ENCODE peak calls at places on chromosomes 2 and 18, in five cellular contexts. T is H9, Y is H1, M is neuronal stem cell, S is mesenchymal stem cell. I is an unnamed sample. For H3K9me3, the result is how much of the 10 kb centered on the place peaks cover.

GRCh38 chr18:10851824-10852225 is 297.5 kb downstream of the PIEZO2 start:
- DNase-seq in T (no peak), Y (no peak), M (peak), S (peak), I (no peak)

GRCh38 chr2:150610670-150611279 is 123.3 kb upstream of the RND3 start:
- DNase-seq in T (peak), Y (no peak), M (peak), S (peak), I (peak)

GRCh38 chr2:27185331-27186026 is 26.4 kb upstream of the ATRAID start:
- DNase-seq in T (no peak), Y (no peak), M (no peak), S (peak), I (peak)

GRCh38 chr2:6968319-6969100 is 51.3 kb downstream of the RNF144A start:
- DNase-seq in T (no peak), Y (no peak), M (no peak), S (peak), I (no peak)

GRCh38 chr18:79275992-79276391 is 119.7 kb upstream of the NFATC1 start:
- DNase-seq in T (no peak), Y (no peak), M (no peak), S (peak), I (no peak)

GRCh38 chr2:86490245-86490644 is 49.1 kb downstream of the KDM3A start:
- DNase-seq in T (no peak), Y (no peak), M (no peak), S (no peak), I (no peak)

GRCh38 chr18:72360628-72361027 is 183.5 kb downstream of the CBLN2 start:
- DNase-seq in T (no peak), Y (no peak), M (no peak), S (no peak), I (peak)

GRCh38 chr18:72375628-72376027 is 168.5 kb downstream of the CBLN2 start:
- DNase-seq in T (no peak), Y (no peak), M (no peak), S (no peak), I (no peak)

GRCh38 chr2:228180126-228181097 is 1.1 kb downstream of the SPHKAP start:
- DNase-seq in T (peak), Y (no peak), M (peak), S (no peak), I (no peak)

GRCh38 chr18:23972416-23972815 is 42.1 kb upstream of the TTC39C start:
- DNase-seq in T (no peak), Y (no peak), M (no peak), S (no peak), I (peak)

GRCh38 chr2:31270136-31270535 is 36.2 kb downstream of the EHD3 start:
- DNase-seq in T (no peak), Y (no peak), M (no peak), S (peak), I (peak)

GRCh38 chr2:21276163-21276562 is 152.4 kb downstream of the TDRD15 start:
- DNase-seq in T (no peak), Y (no peak), M (no peak), S (no peak), I (no peak)

GRCh38 chr2:149743842-149744468 is 156.4 kb upstream of the MMADHC start:
- DNase-seq in T (no peak), Y (no peak), M (no peak), S (peak), I (peak)

GRCh38 chr18:51009071-51009470 is 20.9 kb upstream of the SMAD4 start:
- DNase-seq in T (no peak), Y (no peak), M (no peak), S (peak), I (no peak)

GRCh38 chr2:149339324-149339723 is 8.9 kb downstream of the LYPD6 start:
- DNase-seq in T (no peak), Y (no peak), M (no peak), S (no peak), I (no peak)

GRCh38 chr2:120709608-120710041 is 26.0 kb upstream of the GLI2 start:
- DNase-seq in T (peak), Y (peak), M (no peak), S (no peak), I (no peak)

GRCh38 chr2:9318461-9319337 is 104.6 kb downstream of the ITGB1BP1 start:
- DNase-seq in T (no peak), Y (no peak), M (no peak), S (no peak), I (no peak)

GRCh38 chr18:24402209-24402785 is 4.7 kb upstream of the OSBPL1A start:
- DNase-seq in T (peak), Y (no peak), M (no peak), S (no peak), I (no peak)

GRCh38 chr2:127106457-127106997 is 427 bp downstream of the BIN1 start:
- DNase-seq in T (no peak), Y (no peak), M (no peak), S (peak), I (no peak)

GRCh38 chr18:76422121-76422520 is 72.9 kb downstream of the ZNF516 start:
- DNase-seq in T (no peak), Y (no peak), M (no peak), S (no peak), I (no peak)

GRCh38 chr2:68828887-68829708 is 42.1 kb downstream of the BMP10 start:
- DNase-seq in T (peak), Y (no peak), M (no peak), S (peak), I (peak)

GRCh38 chr2:99404800-99405669 is 67.8 kb downstream of the EIF5B start:
- DNase-seq in T (no peak), Y (no peak), M (no peak), S (no peak), I (no peak)

GRCh38 chr2:41782306-41783158 is 265.3 kb upstream of the PKDCC start:
- DNase-seq in T (no peak), Y (no peak), M (peak), S (peak), I (peak)

GRCh38 chr2:216951166-216951565 is 91.3 kb upstream of the TNP1 start:
- DNase-seq in T (no peak), Y (no peak), M (no peak), S (no peak), I (no peak)

GRCh38 chr2:138324068-138324771 is 177.3 kb upstream of the SPOPL start:
- DNase-seq in T (peak), Y (no peak), M (no peak), S (no peak), I (no peak)

GRCh38 chr2:32863803-32864202 is 83.0 kb upstream of the LTBP1 start:
- DNase-seq in T (no peak), Y (no peak), M (no peak), S (peak), I (peak)

GRCh38 chr2:74441111-74441689 is 537 bp downstream of the RTKN start:
- DNase-seq in T (no peak), Y (no peak), M (peak), S (no peak), I (no peak)

GRCh38 chr2:6526093-6526824 is 339.4 kb downstream of the CMPK2 start:
- DNase-seq in T (peak), Y (no peak), M (peak), S (no peak), I (no peak)

GRCh38 chr2:172232638-172233253 is 130.0 kb upstream of the DLX2 start:
- DNase-seq in T (peak), Y (no peak), M (no peak), S (peak), I (no peak)
- H2BK120ac ChIP-seq in T (no peak), Y (peak), M (no peak), S (no peak), I (no peak)

DNA sequence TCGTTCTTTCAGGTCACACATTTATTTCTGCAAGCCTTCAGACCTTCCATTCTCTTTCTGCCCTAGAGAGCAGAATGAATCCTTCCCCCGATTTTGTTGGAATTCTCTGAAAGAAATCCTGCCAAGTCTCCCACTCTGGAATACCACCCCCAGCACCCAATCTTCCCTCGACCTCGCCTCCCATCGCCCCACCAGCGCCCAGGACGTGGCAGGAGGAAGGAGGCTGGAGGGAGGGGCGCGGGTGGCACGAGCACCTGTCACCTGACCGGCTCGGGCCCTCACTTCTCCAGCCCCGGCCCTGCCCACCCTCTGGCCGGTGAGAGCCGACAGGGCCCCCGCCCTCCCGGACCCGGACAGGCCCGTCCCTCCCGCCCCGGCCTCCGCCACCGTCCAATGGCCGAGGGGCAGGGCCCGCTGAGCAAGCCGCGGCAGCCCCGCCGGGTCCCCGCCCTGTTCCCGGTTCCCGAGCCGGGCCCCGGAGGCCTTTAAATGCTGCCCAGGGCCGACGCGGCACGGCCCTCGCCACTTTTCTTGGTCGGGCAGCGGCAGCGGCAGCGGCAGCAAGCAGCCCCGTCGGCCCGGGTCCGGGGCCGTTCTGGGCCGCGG is at the start of gene LGALSL:
- DNase-seq in T (peak), Y (no peak), M (peak), S (peak), I (peak)
- H2BK12ac ChIP-seq in T (no peak), Y (no peak), M (peak), S (peak), I (peak)

DNA sequence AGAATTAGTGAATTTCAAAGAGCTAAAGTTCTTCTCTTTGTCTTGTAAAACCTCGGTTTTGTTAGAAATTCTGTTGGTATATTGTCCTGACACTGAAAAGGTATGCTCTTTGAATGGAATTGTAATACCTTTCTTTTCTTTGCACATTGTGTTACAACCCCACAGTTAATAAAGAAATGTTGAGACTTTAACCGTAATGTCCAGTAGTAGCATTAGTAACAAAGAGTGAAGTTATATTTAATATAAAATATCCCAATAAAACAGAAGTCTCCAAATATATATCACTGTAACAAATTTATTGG is 69.8 kb downstream of the EHBP1 start:
- DNase-seq in T (no peak), Y (no peak), M (no peak), S (no peak), I (no peak)
- H3K9me3 ChIP-seq in T (under half), Y (under half), M (under half), S (under half), I (under half)

GRCh38 chr2:183059561-183059960 is 19.0 kb upstream of the DUSP19 start:
- DNase-seq in T (no peak), Y (no peak), M (no peak), S (peak), I (no peak)

GRCh38 chr2:183057333-183057985 is 19.2 kb upstream of the NCKAP1 start:
- DNase-seq in T (no peak), Y (no peak), M (no peak), S (no peak), I (no peak)

GRCh38 chr2:183063083-183063482 is 15.5 kb upstream of the DUSP19 start:
- DNase-seq in T (no peak), Y (no peak), M (no peak), S (peak), I (no peak)

DNA sequence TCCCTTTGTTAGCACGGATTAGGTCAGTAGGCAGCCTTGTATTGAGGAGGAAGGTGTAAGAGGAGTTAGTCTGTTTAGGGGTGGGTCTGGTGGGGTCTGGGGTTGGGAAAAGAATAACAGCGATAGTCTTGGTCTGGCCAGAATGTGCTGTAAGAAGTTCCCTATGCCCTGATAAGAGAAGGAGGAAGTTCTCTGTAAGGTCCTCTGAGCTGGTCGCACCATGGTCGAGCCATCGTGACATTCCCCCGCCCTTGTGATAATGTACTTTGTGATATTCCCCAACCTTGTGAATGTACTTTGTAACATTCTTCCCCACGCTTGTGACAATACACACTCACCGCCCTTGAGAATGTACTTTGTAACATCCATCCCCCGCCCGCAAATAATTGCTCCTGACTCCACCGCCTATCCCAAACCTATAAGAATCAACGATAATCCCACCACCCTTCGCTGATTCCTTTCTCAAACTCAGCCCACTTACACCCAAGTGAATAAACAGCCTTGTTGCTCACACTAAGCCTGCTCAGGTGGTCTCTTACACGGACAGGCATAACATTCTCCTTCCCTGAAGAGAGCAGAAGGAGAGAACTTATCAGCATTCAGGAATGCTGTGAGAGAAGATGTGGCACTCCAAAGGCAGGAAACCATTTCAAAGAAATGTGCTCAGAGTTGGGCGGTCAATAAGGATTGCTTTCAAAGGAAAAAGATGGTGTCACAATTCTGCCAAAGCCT is 17.9 kb upstream of the DUSP19 start:
- DNase-seq in T (no peak), Y (no peak), M (no peak), S (no peak), I (no peak)
- H2BK120ac ChIP-seq in T (no peak), Y (no peak), M (no peak), S (no peak), I (no peak)

DNA sequence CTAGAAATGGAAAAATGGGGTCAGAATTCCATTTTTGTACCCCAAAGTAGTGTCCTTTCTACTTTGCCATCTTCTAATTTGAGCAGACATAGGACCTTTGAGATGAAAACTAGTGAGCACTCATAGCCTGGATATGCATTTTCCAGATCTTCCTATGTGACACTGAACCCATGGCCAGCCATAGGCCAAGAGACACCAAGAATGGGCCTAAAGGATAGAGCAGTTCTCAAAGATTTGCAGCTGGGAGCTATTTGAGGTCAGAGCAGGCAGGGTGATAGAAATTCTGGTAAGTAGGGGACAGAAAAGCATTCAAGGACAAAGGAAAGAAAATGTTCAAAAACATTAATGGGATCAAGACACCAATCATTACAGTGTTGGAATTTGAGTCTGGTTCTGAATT is 332.8 kb downstream of the MYCN start:
- DNase-seq in T (no peak), Y (no peak), M (no peak), S (no peak), I (no peak)
- H2BK12ac ChIP-seq in T (no peak), Y (no peak), M (no peak), S (no peak), I (no peak)

I was measured in trophoblast cell.